ENCODE peak calls at places on chromosomes 3 and 15, in seven cellular contexts. One of them, this sample, is unnamed.

GRCh38 chr3:142844339-142844977 is 44.4 kb downstream of the PCOLCE2 start:
- DNase-seq in CD8-positive, alpha-beta memory T cell: no peak
- DNase-seq in NB4: peak; percentile 62
- DNase-seq in astrocyte: peak; percentile 48
- DNase-seq in PC-3: peak; percentile 66
- DNase-seq in HFF-Myc: no peak
- DNase-seq in transverse colon: no peak
- DNase-seq in this sample: no peak

GRCh38 chr3:183180765-183181295 is 18.3 kb upstream of the LAMP3 start:
- DNase-seq in PC-3: no peak
- DNase-seq in CD8-positive, alpha-beta memory T cell: no peak
- DNase-seq in transverse colon: no peak
- DNase-seq in NB4: no peak
- DNase-seq in astrocyte: no peak
- DNase-seq in HFF-Myc: no peak
- DNase-seq in this sample: no peak

GRCh38 chr15:80660114-80660513 is 35.0 kb upstream of the ABHD17C start:
- DNase-seq in astrocyte: peak; percentile 27
- DNase-seq in HFF-Myc: no peak
- DNase-seq in PC-3: peak; percentile 79
- DNase-seq in CD8-positive, alpha-beta memory T cell: no peak
- DNase-seq in NB4: no peak
- DNase-seq in transverse colon: peak; percentile 51
- DNase-seq in this sample: peak; percentile 35

GRCh38 chr3:119469378-119470189 is 821 bp downstream of the POGLUT1 start:
- DNase-seq in PC-3: peak; percentile 53
- DNase-seq in astrocyte: peak; percentile 28
- DNase-seq in HFF-Myc: no peak
- DNase-seq in transverse colon: no peak
- DNase-seq in CD8-positive, alpha-beta memory T cell: peak; percentile 28
- DNase-seq in NB4: peak; percentile 51
- DNase-seq in this sample: no peak

GRCh38 chr15:22887157-22887951 is 48.9 kb downstream of the NIPA2 start:
- DNase-seq in PC-3: peak; percentile 93
- DNase-seq in NB4: peak; percentile 13
- DNase-seq in HFF-Myc: peak; percentile 75
- DNase-seq in astrocyte: peak; percentile 73
- DNase-seq in transverse colon: peak; percentile 64
- DNase-seq in CD8-positive, alpha-beta memory T cell: no peak
- DNase-seq in this sample: no peak

GRCh38 chr3:25582242-25582641 is 82.5 kb downstream of the TOP2B start:
- DNase-seq in NB4: peak; percentile 67
- DNase-seq in CD8-positive, alpha-beta memory T cell: no peak
- DNase-seq in HFF-Myc: peak; percentile 41
- DNase-seq in transverse colon: no peak
- DNase-seq in astrocyte: peak; percentile 64
- DNase-seq in PC-3: peak; percentile 78
- DNase-seq in this sample: no peak

GRCh38 chr3:99321261-99321660 is 317.1 kb upstream of the COL8A1 start:
- DNase-seq in NB4: no peak
- DNase-seq in CD8-positive, alpha-beta memory T cell: no peak
- DNase-seq in transverse colon: no peak
- DNase-seq in PC-3: no peak
- DNase-seq in HFF-Myc: no peak
- DNase-seq in astrocyte: no peak
- DNase-seq in this sample: no peak

GRCh38 chr3:43217633-43218032 is 68.7 kb upstream of the SNRK start:
- DNase-seq in transverse colon: no peak
- DNase-seq in NB4: no peak
- DNase-seq in astrocyte: no peak
- DNase-seq in PC-3: no peak
- DNase-seq in HFF-Myc: peak; percentile 48
- DNase-seq in CD8-positive, alpha-beta memory T cell: no peak
- DNase-seq in this sample: no peak

GRCh38 chr15:44181410-44181809 is 13.7 kb downstream of the FRMD5 start:
- DNase-seq in NB4: peak; percentile 4
- DNase-seq in transverse colon: peak; percentile 51
- DNase-seq in PC-3: no peak
- DNase-seq in CD8-positive, alpha-beta memory T cell: no peak
- DNase-seq in HFF-Myc: no peak
- DNase-seq in astrocyte: no peak
- DNase-seq in this sample: no peak

GRCh38 chr3:111072016-111072891 is 638 bp downstream of the NECTIN3 start:
- DNase-seq in transverse colon: peak; percentile 54
- DNase-seq in CD8-positive, alpha-beta memory T cell: no peak
- DNase-seq in PC-3: peak; percentile 26
- DNase-seq in HFF-Myc: no peak
- DNase-seq in astrocyte: peak; percentile 22
- DNase-seq in NB4: no peak
- DNase-seq in this sample: peak; percentile 36

GRCh38 chr3:73508330-73508954 is 116.3 kb downstream of the PDZRN3 start:
- DNase-seq in transverse colon: peak; percentile 54
- DNase-seq in NB4: peak; percentile 52
- DNase-seq in HFF-Myc: peak; percentile 41
- DNase-seq in PC-3: peak; percentile 62
- DNase-seq in astrocyte: peak; percentile 36
- DNase-seq in CD8-positive, alpha-beta memory T cell: peak; percentile 13
- DNase-seq in this sample: peak; percentile 76

GRCh38 chr3:196533260-196533681 is 18.1 kb upstream of the SMCO1 start:
- DNase-seq in CD8-positive, alpha-beta memory T cell: no peak
- DNase-seq in NB4: no peak
- DNase-seq in astrocyte: peak; percentile 24
- DNase-seq in PC-3: no peak
- DNase-seq in transverse colon: no peak
- DNase-seq in HFF-Myc: no peak
- DNase-seq in this sample: no peak

GRCh38 chr3:196531418-196531817 is 16.3 kb upstream of the SMCO1 start:
- DNase-seq in PC-3: peak; percentile 43
- DNase-seq in transverse colon: no peak
- DNase-seq in CD8-positive, alpha-beta memory T cell: no peak
- DNase-seq in NB4: no peak
- DNase-seq in HFF-Myc: no peak
- DNase-seq in astrocyte: no peak
- DNase-seq in this sample: no peak

GRCh38 chr3:196524527-196524926 is 9.4 kb upstream of the SMCO1 start:
- DNase-seq in CD8-positive, alpha-beta memory T cell: no peak
- DNase-seq in astrocyte: no peak
- DNase-seq in transverse colon: no peak
- DNase-seq in HFF-Myc: no peak
- DNase-seq in NB4: peak; percentile 64
- DNase-seq in PC-3: peak; percentile 36
- DNase-seq in this sample: no peak

GRCh38 chr3:196525141-196525540 is 10.0 kb upstream of the SMCO1 start:
- DNase-seq in CD8-positive, alpha-beta memory T cell: no peak
- DNase-seq in NB4: no peak
- DNase-seq in HFF-Myc: no peak
- DNase-seq in astrocyte: no peak
- DNase-seq in transverse colon: no peak
- DNase-seq in PC-3: no peak
- DNase-seq in this sample: no peak

DNA sequence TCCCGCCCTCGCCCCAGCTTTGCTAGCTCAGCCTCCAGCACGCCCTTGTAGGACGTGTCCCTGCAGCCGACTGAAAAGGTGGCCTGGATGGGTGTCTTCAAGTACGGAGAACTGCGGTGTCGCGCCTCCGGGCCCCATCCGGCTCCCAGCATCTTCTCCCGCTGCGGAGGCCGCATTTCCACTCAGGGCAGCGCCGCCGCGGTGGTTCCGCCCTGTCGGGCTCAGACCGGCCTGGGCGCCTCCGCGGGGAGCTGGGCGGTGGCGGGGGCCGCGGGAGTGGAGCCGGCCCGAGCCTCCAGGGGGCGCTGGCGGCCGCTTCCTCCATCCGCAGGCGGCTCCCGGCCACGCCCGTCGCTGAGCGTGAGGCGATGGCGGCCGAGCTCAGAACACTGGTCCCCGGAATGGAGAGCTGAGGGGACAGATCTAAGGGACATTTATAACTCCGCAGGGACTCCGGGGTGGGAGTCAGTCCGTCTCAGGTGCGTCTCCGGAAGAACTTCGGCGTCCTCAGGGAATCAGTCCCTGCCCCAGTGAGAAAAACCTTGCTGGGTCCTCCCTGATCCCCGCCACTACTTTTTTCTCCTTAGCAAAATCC is 13.6 kb upstream of the SMCO1 start:
- DNase-seq in PC-3: peak; percentile 73
- DNase-seq in transverse colon: peak; percentile 79
- DNase-seq in HFF-Myc: no peak
- DNase-seq in astrocyte: peak; percentile 31
- DNase-seq in NB4: peak; percentile 81
- DNase-seq in CD8-positive, alpha-beta memory T cell: peak; percentile 45
- DNase-seq in this sample: peak; percentile 84
- H3K4me3 ChIP-seq in PC-3: peak overlapping the region; percentile 56
- H3K4me3 ChIP-seq in transverse colon: peak overlapping the region; percentile 46
- H3K4me3 ChIP-seq in HFF-Myc: peak overlapping the region; percentile 30
- H3K4me3 ChIP-seq in astrocyte: peak overlapping the region; percentile 58
- H3K4me3 ChIP-seq in NB4: no peak overlapping the region
- H3K4me3 ChIP-seq in CD8-positive, alpha-beta memory T cell: peak overlapping the region; percentile 56
- H3K4me3 ChIP-seq in this sample: peak overlapping the region; percentile 42

DNA sequence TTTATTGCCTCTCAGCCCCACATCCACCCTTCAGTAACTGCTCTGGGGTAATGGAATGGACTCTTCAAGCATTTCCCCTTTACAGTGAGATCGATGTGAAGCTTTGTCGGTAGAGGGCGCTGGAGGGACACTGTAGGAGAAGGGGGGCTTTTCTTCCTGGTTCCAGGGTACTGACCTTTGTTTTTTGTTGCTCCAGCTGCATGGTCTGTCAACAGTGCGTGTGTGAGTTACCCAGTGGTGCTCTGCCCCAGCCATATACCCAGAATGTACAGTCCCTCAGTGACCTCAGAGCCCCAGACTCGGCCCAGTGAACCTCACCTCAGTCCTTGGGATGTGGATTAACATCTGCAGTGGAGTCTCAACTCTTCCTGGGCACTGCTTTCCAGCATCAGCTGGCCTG is 180.3 kb upstream of the TSC22D2 start:
- DNase-seq in PC-3: peak; percentile 83
- DNase-seq in NB4: peak; percentile 69
- DNase-seq in CD8-positive, alpha-beta memory T cell: no peak
- DNase-seq in HFF-Myc: no peak
- DNase-seq in astrocyte: no peak
- DNase-seq in transverse colon: peak; percentile 64
- DNase-seq in this sample: peak; percentile 73
- H3K4me3 ChIP-seq in PC-3: no peak overlapping the region
- H3K4me3 ChIP-seq in NB4: no peak overlapping the region
- H3K4me3 ChIP-seq in CD8-positive, alpha-beta memory T cell: no peak overlapping the region
- H3K4me3 ChIP-seq in HFF-Myc: no peak overlapping the region
- H3K4me3 ChIP-seq in astrocyte: no peak overlapping the region
- H3K4me3 ChIP-seq in transverse colon: no peak overlapping the region
- H3K4me3 ChIP-seq in this sample: no peak overlapping the region

GRCh38 chr3:172369590-172370259 is 78.5 kb downstream of the GHSR start:
- DNase-seq in transverse colon: no peak
- DNase-seq in HFF-Myc: no peak
- DNase-seq in NB4: no peak
- DNase-seq in CD8-positive, alpha-beta memory T cell: no peak
- DNase-seq in astrocyte: no peak
- DNase-seq in PC-3: no peak
- DNase-seq in this sample: no peak
- H3K4me3 ChIP-seq in transverse colon: no peak overlapping the region
- H3K4me3 ChIP-seq in HFF-Myc: no peak overlapping the region
- H3K4me3 ChIP-seq in NB4: no peak overlapping the region
- H3K4me3 ChIP-seq in CD8-positive, alpha-beta memory T cell: no peak overlapping the region
- H3K4me3 ChIP-seq in astrocyte: no peak overlapping the region
- H3K4me3 ChIP-seq in PC-3: no peak overlapping the region
- H3K4me3 ChIP-seq in this sample: no peak overlapping the region

GRCh38 chr3:97810779-97811390 is 10.9 kb upstream of the CRYBG3 start:
- DNase-seq in HFF-Myc: no peak
- DNase-seq in CD8-positive, alpha-beta memory T cell: no peak
- DNase-seq in transverse colon: no peak
- DNase-seq in PC-3: peak; percentile 68
- DNase-seq in astrocyte: no peak
- DNase-seq in NB4: no peak
- DNase-seq in this sample: no peak

GRCh38 chr3:97817965-97818364 is 3.8 kb upstream of the CRYBG3 start:
- DNase-seq in HFF-Myc: no peak
- DNase-seq in NB4: no peak
- DNase-seq in astrocyte: no peak
- DNase-seq in CD8-positive, alpha-beta memory T cell: no peak
- DNase-seq in transverse colon: no peak
- DNase-seq in PC-3: no peak
- DNase-seq in this sample: no peak

GRCh38 chr3:97820780-97821179 is 1.0 kb upstream of the CRYBG3 start:
- DNase-seq in PC-3: no peak
- DNase-seq in CD8-positive, alpha-beta memory T cell: no peak
- DNase-seq in transverse colon: no peak
- DNase-seq in astrocyte: no peak
- DNase-seq in NB4: peak; percentile 3
- DNase-seq in HFF-Myc: no peak
- DNase-seq in this sample: no peak

GRCh38 chr3:97815149-97815917 is 6.5 kb upstream of the CRYBG3 start:
- DNase-seq in transverse colon: no peak
- DNase-seq in astrocyte: no peak
- DNase-seq in NB4: no peak
- DNase-seq in CD8-positive, alpha-beta memory T cell: no peak
- DNase-seq in PC-3: peak; percentile 82
- DNase-seq in HFF-Myc: no peak
- DNase-seq in this sample: no peak
- H3K4me3 ChIP-seq in transverse colon: no peak overlapping the region
- H3K4me3 ChIP-seq in astrocyte: no peak overlapping the region
- H3K4me3 ChIP-seq in NB4: no peak overlapping the region
- H3K4me3 ChIP-seq in CD8-positive, alpha-beta memory T cell: no peak overlapping the region
- H3K4me3 ChIP-seq in PC-3: no peak overlapping the region
- H3K4me3 ChIP-seq in HFF-Myc: no peak overlapping the region
- H3K4me3 ChIP-seq in this sample: no peak overlapping the region

GRCh38 chr15:57375827-57376694 is at the start of gene CGNL1:
- DNase-seq in NB4: peak; percentile 12
- DNase-seq in PC-3: peak; percentile 15
- DNase-seq in HFF-Myc: no peak
- DNase-seq in astrocyte: no peak
- DNase-seq in CD8-positive, alpha-beta memory T cell: no peak
- DNase-seq in transverse colon: peak; percentile 35
- DNase-seq in this sample: peak; percentile 50

GRCh38 chr15:57379487-57379886 is 3.2 kb downstream of the CGNL1 start:
- DNase-seq in astrocyte: no peak
- DNase-seq in NB4: no peak
- DNase-seq in PC-3: no peak
- DNase-seq in transverse colon: no peak
- DNase-seq in HFF-Myc: no peak
- DNase-seq in CD8-positive, alpha-beta memory T cell: no peak
- DNase-seq in this sample: no peak

GRCh38 chr15:57373882-57374276 is 2.4 kb upstream of the CGNL1 start:
- DNase-seq in astrocyte: no peak
- DNase-seq in transverse colon: no peak
- DNase-seq in CD8-positive, alpha-beta memory T cell: no peak
- DNase-seq in PC-3: no peak
- DNase-seq in HFF-Myc: no peak
- DNase-seq in NB4: no peak
- DNase-seq in this sample: no peak

GRCh38 chr15:57377478-57377847 is 1.2 kb downstream of the CGNL1 start:
- DNase-seq in NB4: no peak
- DNase-seq in astrocyte: no peak
- DNase-seq in transverse colon: no peak
- DNase-seq in HFF-Myc: no peak
- DNase-seq in PC-3: peak; percentile 50
- DNase-seq in CD8-positive, alpha-beta memory T cell: no peak
- DNase-seq in this sample: peak; percentile 42

GRCh38 chr15:57376695-57377477 is 581 bp downstream of the CGNL1 start:
- DNase-seq in PC-3: no peak
- DNase-seq in transverse colon: no peak
- DNase-seq in CD8-positive, alpha-beta memory T cell: no peak
- DNase-seq in NB4: peak; percentile 15
- DNase-seq in astrocyte: no peak
- DNase-seq in HFF-Myc: no peak
- DNase-seq in this sample: peak; percentile 59
- H3K4me3 ChIP-seq in PC-3: peak overlapping the region; percentile 75
- H3K4me3 ChIP-seq in transverse colon: peak overlapping the region; percentile 66
- H3K4me3 ChIP-seq in CD8-positive, alpha-beta memory T cell: no peak overlapping the region
- H3K4me3 ChIP-seq in NB4: no peak overlapping the region
- H3K4me3 ChIP-seq in astrocyte: peak overlapping the region; percentile 58
- H3K4me3 ChIP-seq in HFF-Myc: peak overlapping the region; percentile 37
- H3K4me3 ChIP-seq in this sample: peak overlapping the region; percentile 71